ENCODE peak calls at places on chromosomes 7 and 10, in six cellular contexts. Y is IMR-90, U is heart left ventricle, D is right lobe of liver, Q is Peyer's patch, K is thoracic aorta. I is an unnamed sample.
A peak's percentile ranks its signal among the peaks of the same experiment; 100 is the strongest.

GRCh38 chr10:34396669-34397068 is 418.4 kb downstream of the PARD3 start:
- DNase-seq in U (no peak), Q (no peak), K (no peak), Y (no peak), D (no peak), I (no peak)

GRCh38 chr10:31381766-31382316 is 62.8 kb downstream of the ZEB1 start:
- DNase-seq in D (no peak), U (no peak), K (no peak), Q (no peak), Y (peak; percentile 55), I (no peak)

GRCh38 chr10:125773702-125774101 is 1.9 kb downstream of the MMP21 start:
- DNase-seq in D (no peak), U (no peak), Q (no peak), K (no peak), Y (no peak), I (no peak)

GRCh38 chr10:16436367-16436757 is 448 bp upstream of the PTER start:
- DNase-seq in D (peak; percentile 20), K (no peak), U (peak; percentile 42), Y (no peak), Q (peak; percentile 23), I (no peak)

GRCh38 chr7:108351715-108352114 is 104.5 kb downstream of the NRCAM start:
- DNase-seq in U (no peak), Q (no peak), D (no peak), Y (no peak), K (no peak), I (no peak)

GRCh38 chr7:157471259-157472125 is 134.7 kb downstream of the DNAJB6 start:
- DNase-seq in Q (peak; percentile 54), Y (no peak), U (no peak), D (no peak), K (no peak), I (no peak)

GRCh38 chr10:9635691-9636090 is 1382.0 kb upstream of the CELF2 start:
- DNase-seq in D (no peak), U (no peak), K (no peak), Q (no peak), Y (peak; percentile 94), I (no peak)

GRCh38 chr10:88194041-88194887 is 330.8 kb downstream of the PTEN start:
- DNase-seq in K (no peak), D (no peak), U (no peak), Y (peak; percentile 31), Q (peak; percentile 27), I (no peak)

GRCh38 chr7:69994907-69995542 is 396.8 kb downstream of the AUTS2 start:
- DNase-seq in Q (no peak), U (no peak), D (no peak), Y (no peak), K (no peak), I (no peak)

GRCh38 chr7:113078321-113078720 is 8.3 kb downstream of the GPR85 start:
- DNase-seq in K (no peak), Q (no peak), D (no peak), U (no peak), Y (no peak), I (no peak)

GRCh38 chr7:151302531-151302930 is 39.1 kb upstream of the NUB1 start:
- DNase-seq in Y (no peak), U (no peak), D (no peak), K (no peak), Q (no peak), I (no peak)

GRCh38 chr7:6636741-6637543 is at the start of gene ZNF316:
- DNase-seq in K (no peak), Q (peak; percentile 31), D (peak; percentile 78), U (peak; percentile 72), Y (peak; percentile 38), I (peak; percentile 66)

GRCh38 chr7:124765401-124766352 is at the start of gene GPR37:
- DNase-seq in Q (no peak), D (peak; percentile 87), Y (peak; percentile 93), K (peak; percentile 9), U (no peak), I (peak; percentile 76)

GRCh38 chr7:97868788-97869187 is 3.4 kb downstream of the ASNS start:
- DNase-seq in D (no peak), Q (no peak), U (no peak), K (no peak), Y (no peak), I (no peak)

GRCh38 chr10:103241262-103242011 is 4.2 kb upstream of the RPEL1 start:
- DNase-seq in Y (peak; percentile 50), D (peak; percentile 24), U (no peak), K (no peak), Q (no peak), I (no peak)

GRCh38 chr10:63145782-63146181 is 12.7 kb downstream of the NRBF2 start:
- DNase-seq in U (no peak), Y (peak; percentile 58), D (no peak), Q (no peak), K (no peak), I (no peak)

GRCh38 chr7:129530881-129531391 is 28.6 kb downstream of the SMKR1 start:
- DNase-seq in D (no peak), Q (no peak), K (no peak), U (no peak), Y (peak; percentile 80), I (no peak)

GRCh38 chr7:100516135-100516812 is 22.7 kb upstream of the AGFG2 start:
- DNase-seq in D (no peak), Q (peak; percentile 56), U (peak; percentile 46), Y (peak; percentile 87), K (no peak), I (no peak)

GRCh38 chr7:134174797-134175261 is 47.7 kb downstream of the LRGUK start:
- DNase-seq in U (no peak), K (no peak), Y (peak; percentile 91), Q (no peak), D (no peak), I (no peak)

GRCh38 chr7:28979791-28980190 is 21.7 kb upstream of the TRIL start:
- DNase-seq in K (no peak), U (peak; percentile 66), Q (no peak), D (no peak), Y (no peak), I (no peak)

GRCh38 chr7:74612015-74612829 is 45.3 kb upstream of the GTF2I start:
- DNase-seq in K (no peak), Y (no peak), Q (no peak), U (peak; percentile 36), D (no peak), I (no peak)

GRCh38 chr7:92691578-92691977 is 101.4 kb upstream of the FAM133B start:
- DNase-seq in K (no peak), U (no peak), Q (no peak), D (no peak), Y (peak; percentile 76), I (no peak)

GRCh38 chr7:80453699-80454340 is 58.0 kb downstream of the GNAT3 start:
- DNase-seq in Q (no peak), Y (peak; percentile 56), K (no peak), D (no peak), U (no peak), I (no peak)

GRCh38 chr7:47147213-47147631 is 434.7 kb downstream of the TNS3 start:
- DNase-seq in Y (no peak), D (no peak), K (no peak), Q (no peak), U (no peak), I (no peak)

GRCh38 chr10:14699482-14699881 is 75.2 kb downstream of the FAM107B start:
- DNase-seq in Y (no peak), D (no peak), U (no peak), Q (no peak), K (no peak), I (no peak)

GRCh38 chr10:121188005-121188404 is 336.8 kb downstream of the WDR11 start:
- DNase-seq in D (no peak), U (no peak), Y (no peak), K (no peak), Q (no peak), I (peak; percentile 22)

GRCh38 chr10:46091080-46091833 is 45.2 kb upstream of the MSMB start:
- DNase-seq in Y (no peak), Q (peak; percentile 71), U (no peak), K (no peak), D (no peak), I (no peak)

GRCh38 chr7:108129018-108129965 is 869 bp downstream of the LAMB4 start:
- DNase-seq in K (no peak), Q (no peak), U (no peak), Y (no peak), D (no peak), I (no peak)

GRCh38 chr10:44857363-44858016 is 53.6 kb upstream of the TMEM72 start:
- DNase-seq in Q (peak; percentile 35), Y (peak; percentile 84), D (peak; percentile 70), U (peak; percentile 81), K (no peak), I (peak; percentile 86)
- TF ChIP-seq CTCF in Q (peak; percentile 79), Y (peak; percentile 94), D (peak; percentile 89), U (peak; percentile 97), K (peak; percentile 97), I (peak; percentile 99)

GRCh38 chr7:18126274-18126673 is 98.6 kb upstream of the PRPS1L1 start:
- DNase-seq in U (no peak), Y (no peak), K (no peak), Q (no peak), D (no peak), I (no peak)
- TF ChIP-seq CTCF in U (no peak), Y (no peak), K (no peak), Q (no peak), D (no peak), I (no peak)

GRCh38 chr10:72826346-72826745 is 67.2 kb upstream of the OIT3 start:
- DNase-seq in Y (no peak), U (no peak), D (no peak), K (no peak), Q (no peak), I (no peak)
- TF ChIP-seq CTCF in Y (no peak), U (no peak), D (no peak), K (no peak), Q (no peak), I (no peak)

DNA sequence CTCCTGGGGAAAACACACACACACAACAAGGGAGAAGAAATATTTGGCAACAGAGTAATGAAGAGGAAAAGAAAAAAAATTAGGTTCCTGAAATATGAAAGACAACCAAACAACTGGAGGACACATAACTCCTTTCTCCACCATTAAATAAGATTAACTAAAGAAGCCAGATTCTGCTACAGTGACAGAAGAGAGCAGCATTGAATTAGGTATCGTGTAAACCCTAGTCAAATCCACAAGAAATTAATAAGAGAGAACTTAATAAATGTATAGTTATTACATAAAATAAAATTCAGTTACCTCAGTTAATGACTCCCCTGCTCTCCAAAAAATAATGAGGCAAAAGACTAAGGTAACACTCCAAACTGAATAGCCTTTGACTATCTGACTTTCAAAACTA is 306.7 kb downstream of the CRPPA start:
- DNase-seq in U (no peak), D (no peak), Y (peak; percentile 59), Q (no peak), K (no peak), I (no peak)
- TF ChIP-seq CTCF in U (peak; percentile 45), D (peak; percentile 15), Y (peak; percentile 66), Q (no peak), K (no peak), I (peak; percentile 20)

DNA sequence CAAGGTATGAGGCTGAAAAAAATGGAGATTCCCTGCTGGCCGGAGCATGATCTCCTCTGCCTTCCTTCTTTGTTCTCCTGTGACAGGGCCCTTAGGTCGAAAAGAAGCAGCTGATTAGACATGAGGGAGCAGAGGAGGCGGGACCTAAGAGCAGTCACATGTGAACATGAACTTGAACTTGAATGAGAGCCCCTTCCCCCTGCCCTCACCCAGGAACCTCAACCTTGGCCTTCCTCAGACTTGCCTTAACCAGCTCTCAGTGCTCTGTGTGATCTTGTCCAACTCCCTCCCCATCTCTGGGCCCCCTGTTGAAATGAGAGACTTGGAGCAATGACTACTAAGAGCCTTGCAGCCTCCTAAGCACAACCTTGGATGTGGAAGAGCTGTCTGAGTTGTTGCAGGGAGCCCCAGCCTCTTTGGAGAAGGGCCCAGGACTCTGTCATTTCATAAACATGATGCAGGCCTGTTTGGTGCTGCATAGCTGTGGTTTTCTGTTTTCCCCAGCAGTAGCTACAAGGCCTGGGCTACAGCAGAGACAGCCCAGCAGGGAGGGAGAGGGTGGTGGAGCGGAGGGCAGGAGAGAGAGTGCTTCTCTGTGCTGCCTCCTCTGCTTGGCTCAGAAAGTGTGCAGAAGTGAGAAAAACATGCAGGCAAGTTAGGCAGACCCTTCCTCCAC is 124.0 kb upstream of the ZMIZ1 start:
- DNase-seq in Y (peak; percentile 98), Q (peak; percentile 20), D (no peak), U (peak; percentile 66), K (no peak), I (no peak)
- TF ChIP-seq CTCF in Y (peak; percentile 27), Q (no peak), D (no peak), U (no peak), K (no peak), I (no peak)

I was measured in nephron progenitor cell.